ENCODE peak calls at places on chromosome 5, in four cellular contexts. K is tibial artery, I is AG04449, L is fibroblast of lung. P is an unnamed sample.
A peak's percentile ranks its signal among the peaks of the same experiment; 100 is the strongest.

GRCh38 chr5:84249918-84250635 is 134.6 kb downstream of the EDIL3 start:
- DNase-seq in L (peak; percentile 48), I (peak; percentile 72), K (no peak), P (peak; percentile 79)

GRCh38 chr5:133896873-133897272 is 71.6 kb downstream of the C5orf15 start:
- DNase-seq in K (no peak), L (no peak), I (no peak), P (no peak)

GRCh38 chr5:135492319-135492626 is 40.1 kb upstream of the TIFAB start:
- DNase-seq in K (peak; percentile 23), L (no peak), I (no peak), P (no peak)

GRCh38 chr5:114055810-114056476 is 305.9 kb upstream of the KCNN2 start:
- DNase-seq in I (no peak), K (no peak), L (peak; percentile 3), P (no peak)

GRCh38 chr5:77087484-77088291 is 603 bp upstream of the ZBED3 start:
- DNase-seq in L (peak; percentile 85), I (no peak), K (peak; percentile 72), P (no peak)

GRCh38 chr5:65831276-65831675 is 95.1 kb upstream of the ERBIN start:
- DNase-seq in K (no peak), L (no peak), I (no peak), P (no peak)

GRCh38 chr5:60248900-60249299 is 355.4 kb upstream of the PDE4D start:
- DNase-seq in L (no peak), I (no peak), K (no peak), P (no peak)

GRCh38 chr5:41835625-41836024 is 34.6 kb downstream of the OXCT1 start:
- DNase-seq in L (peak; percentile 84), I (peak; percentile 62), K (peak; percentile 83), P (peak; percentile 79)

GRCh38 chr5:111830333-111830732 is 73.3 kb upstream of the NREP start:
- DNase-seq in I (no peak), L (peak; percentile 52), K (no peak), P (peak; percentile 38)

GRCh38 chr5:180852510-180852909 is 8.6 kb downstream of the ZFP62 start:
- DNase-seq in K (no peak), I (no peak), L (no peak), P (no peak)

GRCh38 chr5:126777257-126777973 is 479 bp downstream of the LMNB1 start:
- DNase-seq in L (peak; percentile 62), I (no peak), K (peak; percentile 69), P (peak; percentile 53)

GRCh38 chr5:6291961-6292360 is 86.4 kb downstream of the MED10 start:
- DNase-seq in K (no peak), I (no peak), L (no peak), P (peak; percentile 2)

GRCh38 chr5:65721050-65721774 is 697 bp downstream of the SGTB start:
- DNase-seq in L (peak; percentile 79), I (no peak), K (peak; percentile 73), P (peak; percentile 79)

GRCh38 chr5:36734422-36734821 is 128.0 kb downstream of the SLC1A3 start:
- DNase-seq in K (no peak), L (peak; percentile 54), I (no peak), P (peak; percentile 24)

GRCh38 chr5:72280655-72281069 is 39.4 kb downstream of the MRPS27 start:
- DNase-seq in L (peak; percentile 81), K (no peak), I (no peak), P (peak; percentile 79)

GRCh38 chr5:37323607-37324006 is 47.3 kb downstream of the NUP155 start:
- DNase-seq in K (no peak), L (no peak), I (no peak), P (no peak)

GRCh38 chr5:98483301-98483700 is 290.2 kb upstream of the RGMB start:
- DNase-seq in K (no peak), I (peak; percentile 82), L (peak; percentile 11), P (peak; percentile 42)

GRCh38 chr5:98482321-98483111 is 290.9 kb upstream of the RGMB start:
- DNase-seq in K (no peak), I (no peak), L (no peak), P (peak; percentile 28)
- TF ChIP-seq CTCF in K (no peak), I (no peak), L (no peak), P (no peak)

DNA sequence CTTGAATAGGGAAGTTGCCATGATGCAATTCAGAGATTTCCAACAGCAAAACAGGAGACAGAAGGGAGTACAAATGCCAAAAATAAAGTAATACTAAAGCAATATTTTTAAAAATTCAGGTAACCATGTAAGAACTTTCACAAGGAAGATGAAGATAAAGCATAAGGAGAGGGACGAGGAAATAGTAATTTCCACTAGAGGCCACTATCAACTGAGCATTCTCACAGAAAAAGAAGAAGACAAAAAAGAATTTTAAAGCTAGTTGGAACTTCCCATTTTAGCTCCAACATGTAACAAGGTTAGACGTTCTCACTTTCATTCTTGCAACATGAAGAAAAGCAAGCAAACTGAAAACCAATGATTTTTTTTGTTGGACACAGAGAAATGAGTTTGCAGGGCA is 779.9 kb upstream of the CDH6 start:
- DNase-seq in K (no peak), L (no peak), I (no peak), P (no peak)
- TF ChIP-seq CTCF in K (no peak), L (no peak), I (no peak), P (no peak)

DNA sequence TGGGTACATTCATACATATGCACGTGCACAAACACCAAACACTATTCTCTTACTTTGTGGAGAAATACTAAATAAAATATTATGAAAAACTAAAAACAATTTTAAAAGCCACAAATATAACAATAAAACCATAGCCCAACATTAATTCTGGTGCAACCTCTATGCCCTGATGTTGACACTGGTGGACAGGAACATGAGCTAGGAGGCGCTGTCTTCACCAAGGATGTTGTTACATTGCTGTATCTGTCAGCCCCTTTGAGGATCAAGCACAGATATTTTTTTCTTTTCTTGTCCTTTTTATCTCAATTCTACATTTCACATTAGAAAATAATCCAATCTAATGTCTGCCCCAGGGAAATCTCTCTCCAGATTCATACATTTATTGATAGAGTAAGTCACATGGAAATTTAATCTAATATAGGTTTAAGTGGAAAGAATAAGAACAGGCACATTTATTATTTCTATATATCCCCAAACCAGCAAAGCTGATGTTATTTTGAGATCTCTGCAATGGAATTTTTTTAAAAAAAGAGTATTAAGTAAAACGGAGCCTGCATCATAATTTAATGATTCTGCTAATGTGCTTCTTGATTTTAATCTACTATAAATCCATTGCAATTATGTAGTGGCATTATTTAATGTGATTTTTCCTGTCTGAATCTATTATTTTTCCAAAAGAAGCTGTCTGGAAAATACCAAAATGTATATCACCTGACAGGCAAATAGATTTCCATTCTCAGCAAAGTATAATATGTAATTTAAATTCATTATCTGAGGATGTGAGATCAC is 716.5 kb downstream of the MTRR start:
- DNase-seq in I (no peak), K (no peak), L (peak; percentile 4), P (no peak)
- TF ChIP-seq CTCF in I (no peak), K (no peak), L (peak; percentile 31), P (peak; percentile 22)

GRCh38 chr5:153711755-153712154 is 221.3 kb downstream of the GRIA1 start:
- DNase-seq in I (no peak), L (peak; percentile 5), K (no peak), P (peak; percentile 10)
- TF ChIP-seq CTCF in I (no peak), L (no peak), K (no peak), P (peak; percentile 50)

P was measured in fibroblast of villous mesenchyme.